ENCODE peak calls at places on chromosomes 7 and 10, in five cellular contexts. O is neuronal stem cell, Q is brain microvascular endothelial cell, W is A549, V is dorsolateral prefrontal cortex. K is an unnamed sample.
A peak's percentile ranks its signal among the peaks of the same experiment; 100 is the strongest.

GRCh38 chr7:30705596-30705995 is 23.3 kb upstream of the CRHR2 start:
- DNase-seq in O (no peak), Q (no peak), W (no peak), V (no peak), K (no peak)

GRCh38 chr10:3151889-3152565 is 20.6 kb downstream of the PITRM1 start:
- DNase-seq in O (no peak), Q (no peak), W (no peak), V (no peak), K (no peak)

GRCh38 chr7:125390866-125391265 is 461.2 kb upstream of the POT1 start:
- DNase-seq in O (no peak), Q (no peak), W (no peak), V (no peak), K (no peak)

GRCh38 chr7:101534873-101535272 is 94.2 kb downstream of the MYL10 start:
- DNase-seq in O (no peak), Q (no peak), W (no peak), V (no peak), K (no peak)

GRCh38 chr10:101655581-101655980 is 39.4 kb downstream of the FBXW4 start:
- DNase-seq in O (no peak), Q (no peak), W (no peak), V (no peak), K (no peak)

GRCh38 chr7:137694405-137694804 is 152.4 kb downstream of the DGKI start:
- DNase-seq in O (no peak), Q (no peak), W (no peak), V (no peak), K (no peak)

GRCh38 chr10:15541376-15541775 is 170.3 kb upstream of the FAM171A1 start:
- DNase-seq in O (no peak), Q (no peak), W (no peak), V (no peak), K (no peak)

GRCh38 chr7:48312151-48312550 is 140.9 kb downstream of the ABCA13 start:
- DNase-seq in O (no peak), Q (no peak), W (no peak), V (no peak), K (no peak)

GRCh38 chr7:81768951-81769778 is 682 bp downstream of the HGF start:
- DNase-seq in O (no peak), Q (no peak), W (no peak), V (no peak), K (no peak)
- H3K27ac ChIP-seq in O (no peak overlapping the region), Q (no peak overlapping the region), W (no peak overlapping the region), V (no peak overlapping the region), K (no peak overlapping the region)

GRCh38 chr7:112882506-112882905 is 92.3 kb upstream of the TMEM168 start:
- DNase-seq in O (no peak), Q (no peak), W (no peak), V (no peak), K (no peak)
- H3K27ac ChIP-seq in O (no peak overlapping the region), Q (no peak overlapping the region), W (no peak overlapping the region), V (no peak overlapping the region), K (no peak overlapping the region)

DNA sequence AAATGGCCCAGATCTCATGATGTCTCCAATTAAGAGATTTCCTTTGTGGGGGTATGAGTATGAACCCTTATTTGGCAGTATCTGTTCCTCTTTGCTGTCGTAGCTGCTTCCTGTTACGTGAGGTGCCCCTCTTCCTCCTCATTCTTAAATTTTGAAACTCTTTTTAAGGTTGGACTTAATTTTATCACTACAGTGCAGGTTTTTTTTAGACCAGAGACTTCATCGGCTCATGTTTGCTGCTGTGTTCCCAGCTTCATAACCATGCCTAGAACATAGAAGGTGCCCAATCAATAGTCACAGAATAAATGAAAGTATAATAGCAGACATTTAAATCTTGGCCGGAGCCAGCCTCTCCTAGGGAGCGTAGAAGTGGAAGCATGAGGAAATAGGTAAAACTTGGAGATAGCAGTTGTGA is 2.4 kb downstream of the MIOS start:
- DNase-seq in O (no peak), Q (no peak), W (no peak), V (no peak), K (no peak)
- H3K27ac ChIP-seq in O (no peak overlapping the region), Q (no peak overlapping the region), W (no peak overlapping the region), V (no peak overlapping the region), K (peak overlapping the region; percentile 7)

GRCh38 chr7:141701489-141702046 is 398 bp downstream of the DENND11 start:
- DNase-seq in O (peak; percentile 30), Q (no peak), W (no peak), V (no peak), K (peak; percentile 28)
- H3K27ac ChIP-seq in O (no peak overlapping the region), Q (no peak overlapping the region), W (peak overlapping the region; percentile 95), V (peak overlapping the region; percentile 92), K (peak overlapping the region; percentile 80)

DNA sequence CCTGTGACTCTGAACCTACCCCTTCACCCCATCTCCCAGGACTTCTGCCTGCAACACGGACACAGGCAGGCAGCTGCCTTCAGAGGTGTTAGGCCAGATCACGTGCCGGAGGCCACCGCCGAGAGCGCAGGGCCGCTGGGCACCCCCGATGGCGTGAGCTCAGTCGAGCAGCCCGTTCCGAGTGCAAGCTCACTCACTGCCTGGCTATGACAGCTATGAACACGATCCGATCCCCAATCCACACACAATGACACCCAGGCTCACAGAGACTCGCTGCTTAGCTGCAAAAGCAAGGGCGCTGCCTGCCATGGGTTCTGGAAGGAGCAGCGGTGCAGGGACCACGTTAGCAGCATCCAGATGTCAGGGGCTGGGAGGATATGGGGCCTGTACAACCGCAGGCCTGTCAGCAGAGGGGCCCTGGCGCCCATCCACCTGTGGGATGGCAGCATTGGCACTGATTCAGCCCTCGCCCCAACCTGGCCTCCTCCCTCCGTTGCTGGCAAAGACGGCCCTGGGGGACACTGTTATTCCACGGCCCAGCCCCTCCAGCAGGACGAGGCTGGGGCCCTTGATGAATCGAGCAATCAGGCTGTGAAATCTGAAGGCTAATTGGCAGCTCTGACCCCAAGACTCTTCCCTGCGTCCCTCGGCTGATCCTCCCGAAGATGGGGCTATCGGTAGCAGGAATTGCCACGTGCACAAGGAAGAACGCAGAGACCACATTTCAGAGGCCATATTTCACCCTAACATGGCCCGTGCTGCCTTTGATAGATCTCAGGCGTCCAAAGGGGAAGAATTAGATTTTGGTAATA is 230.1 kb downstream of the ELFN1 start:
- DNase-seq in O (no peak), Q (no peak), W (no peak), V (no peak), K (no peak)
- H3K27ac ChIP-seq in O (no peak overlapping the region), Q (no peak overlapping the region), W (no peak overlapping the region), V (no peak overlapping the region), K (no peak overlapping the region)

GRCh38 chr10:35079267-35079666 is 10.9 kb downstream of the CUL2 start:
- DNase-seq in O (no peak), Q (no peak), W (no peak), V (no peak), K (no peak)
- H3K27ac ChIP-seq in O (no peak overlapping the region), Q (peak overlapping the region; percentile 8), W (peak overlapping the region; percentile 79), V (peak overlapping the region; percentile 67), K (no peak overlapping the region)

GRCh38 chr10:13401142-13401541 is 53.0 kb upstream of the SEPHS1 start:
- DNase-seq in O (no peak), Q (no peak), W (no peak), V (no peak), K (no peak)

GRCh38 chr10:13402016-13402415 is 53.9 kb upstream of the SEPHS1 start:
- DNase-seq in O (no peak), Q (no peak), W (no peak), V (no peak), K (no peak)

GRCh38 chr10:13404791-13405190 is 56.7 kb upstream of the SEPHS1 start:
- DNase-seq in O (no peak), Q (no peak), W (no peak), V (no peak), K (no peak)

GRCh38 chr10:13400196-13400965 is 52.3 kb upstream of the SEPHS1 start:
- DNase-seq in O (no peak), Q (no peak), W (no peak), V (no peak), K (no peak)

DNA sequence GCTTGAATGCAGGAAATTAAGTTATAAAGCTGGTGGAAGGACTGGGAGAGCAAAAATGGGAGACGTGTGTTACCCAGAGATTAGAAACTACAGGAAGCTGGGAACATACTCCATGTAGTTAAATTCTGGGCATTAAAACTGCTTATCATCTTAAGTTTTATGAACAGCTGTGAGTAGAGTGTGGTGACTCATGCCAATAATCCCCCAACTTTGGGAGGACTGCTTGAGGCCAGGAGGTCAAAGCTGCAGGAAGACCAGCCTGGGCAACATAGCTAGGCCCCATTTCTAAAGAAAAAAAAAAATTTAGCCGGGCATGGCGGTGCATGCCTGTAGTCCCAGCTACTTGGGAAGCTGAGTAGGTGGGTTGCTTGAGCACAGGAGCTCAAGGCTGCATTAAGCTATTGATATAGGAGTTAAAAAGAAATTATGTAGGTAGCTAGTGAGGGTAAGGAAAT is 56.2 kb upstream of the SEPHS1 start:
- DNase-seq in O (no peak), Q (peak; percentile 7), W (no peak), V (no peak), K (no peak)
- H3K27ac ChIP-seq in O (no peak overlapping the region), Q (no peak overlapping the region), W (no peak overlapping the region), V (no peak overlapping the region), K (no peak overlapping the region)

DNA sequence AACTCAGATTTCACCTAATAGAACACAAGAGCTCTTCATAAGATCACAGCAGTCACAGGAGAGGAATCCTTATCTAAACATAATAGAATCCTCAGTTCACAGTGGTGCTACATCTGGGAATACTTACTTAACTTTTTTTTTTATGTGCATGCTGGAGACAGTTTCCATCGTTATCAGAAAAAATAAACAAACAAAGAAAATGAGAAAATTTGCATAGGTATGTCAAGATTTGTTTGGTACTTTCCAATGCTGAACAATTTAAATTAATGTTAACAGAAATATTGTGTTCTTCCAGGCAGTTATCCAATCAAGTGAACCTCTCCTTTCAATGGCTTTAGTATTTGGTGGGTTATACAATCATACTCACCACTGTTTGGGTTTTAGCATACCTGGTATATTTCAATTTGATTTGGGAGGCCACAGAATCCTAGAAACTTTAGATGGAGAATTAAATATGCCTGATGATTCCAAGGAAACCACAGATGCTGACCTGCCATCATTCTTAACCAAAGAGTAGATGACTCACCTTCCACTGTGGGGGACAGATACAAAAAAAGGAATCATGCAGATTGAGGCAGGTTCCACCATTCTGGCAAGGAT is 6.4 kb downstream of the CUBN start:
- DNase-seq in O (no peak), Q (peak; percentile 73), W (no peak), V (no peak), K (no peak)
- H3K27ac ChIP-seq in O (no peak overlapping the region), Q (peak overlapping the region; percentile 90), W (no peak overlapping the region), V (no peak overlapping the region), K (no peak overlapping the region)

GRCh38 chr7:75737856-75738603 is 711 bp downstream of the HIP1 start:
- DNase-seq in O (peak; percentile 17), Q (no peak), W (no peak), V (peak; percentile 36), K (peak; percentile 5)

GRCh38 chr7:75740846-75741497 is 2.2 kb upstream of the HIP1 start:
- DNase-seq in O (no peak), Q (no peak), W (peak; percentile 40), V (no peak), K (no peak)

GRCh38 chr7:75739796-75740672 is 1.3 kb upstream of the HIP1 start:
- DNase-seq in O (peak; percentile 20), Q (peak; percentile 43), W (no peak), V (no peak), K (no peak)

GRCh38 chr7:75738975-75739795 is 444 bp upstream of the HIP1 start:
- DNase-seq in O (peak; percentile 99), Q (peak; percentile 98), W (peak; percentile 99), V (peak; percentile 99), K (peak; percentile 96)

GRCh38 chr7:75738604-75738974 is at the start of gene HIP1:
- DNase-seq in O (no peak), Q (no peak), W (no peak), V (peak; percentile 30), K (no peak)
- H3K27ac ChIP-seq in O (peak within 1 kb of the TSS; percentile 35), Q (peak within 1 kb of the TSS; percentile 6), W (peak within 1 kb of the TSS; percentile 91), V (peak within 1 kb of the TSS; percentile 85), K (peak within 1 kb of the TSS; percentile 82)